ENCODE peak calls at places on chromosomes 12 and 14, in nine cellular contexts. N is pancreas, K is fibroblast of the aortic adventitia, P is lower lobe of right lung, W is heart left ventricle, U is tibial artery, B is GM20000, Y is ovary, R is A673. J is an unnamed sample.

GRCh38 chr12:50246873-50247612 is 36.3 kb downstream of the LIMA1 start:
- DNase-seq in B (peak), U (peak), P (no peak), W (peak), N (no peak), Y (no peak), R (peak), K (peak), J (peak)

GRCh38 chr14:100467046-100467750 is 120.0 kb downstream of the BEGAIN start:
- DNase-seq in N (no peak), B (no peak), K (no peak), U (no peak), Y (no peak), P (no peak), W (no peak), R (no peak), J (no peak)

GRCh38 chr14:67416810-67417209 is 4.8 kb upstream of the PLEK2 start:
- DNase-seq in W (no peak), B (no peak), R (no peak), N (no peak), Y (no peak), K (no peak), U (no peak), P (no peak), J (no peak)

GRCh38 chr12:81598205-81598604 is 160.9 kb downstream of the PPFIA2 start:
- DNase-seq in W (no peak), B (no peak), K (no peak), N (no peak), P (no peak), R (peak), Y (no peak), U (no peak), J (no peak)

GRCh38 chr12:113214938-113215400 is 6.3 kb upstream of the TPCN1 start:
- DNase-seq in R (no peak), Y (no peak), U (peak), P (peak), K (peak), W (peak), B (no peak), N (no peak), J (peak)

GRCh38 chr12:122870867-122871664 is 24.9 kb downstream of the VPS37B start:
- DNase-seq in P (peak), R (peak), K (peak), W (no peak), N (peak), Y (no peak), B (no peak), U (peak), J (no peak)

GRCh38 chr12:91778938-91779400 is 366.7 kb downstream of the BTG1 start:
- DNase-seq in K (peak), N (no peak), B (peak), Y (no peak), R (peak), U (no peak), P (no peak), W (no peak), J (peak)

GRCh38 chr12:69685810-69686209 is 13.3 kb downstream of the BEST3 start:
- DNase-seq in P (no peak), U (no peak), W (no peak), B (no peak), Y (no peak), K (peak), N (no peak), R (no peak), J (no peak)

GRCh38 chr12:67355428-67356385 is 86.5 kb downstream of the CAND1 start:
- DNase-seq in W (no peak), K (peak), R (peak), Y (no peak), U (no peak), P (no peak), B (peak), N (no peak), J (peak)

GRCh38 chr12:16607895-16608294 is 1.9 kb upstream of the LMO3 start:
- DNase-seq in N (no peak), W (no peak), R (no peak), P (peak), B (no peak), K (no peak), U (no peak), Y (no peak), J (no peak)

GRCh38 chr12:121578230-121579189 is 2.3 kb downstream of the KDM2B start:
- DNase-seq in K (peak), R (no peak), Y (peak), U (peak), P (peak), N (peak), B (peak), W (no peak), J (no peak)

GRCh38 chr12:2925322-2925995 is 33.7 kb upstream of the TEAD4 start:
- DNase-seq in K (no peak), N (no peak), W (no peak), U (peak), R (no peak), Y (no peak), B (no peak), P (no peak), J (no peak)

GRCh38 chr14:64682173-64682710 is 22.0 kb upstream of the PLEKHG3 start:
- DNase-seq in K (peak), B (no peak), Y (peak), R (no peak), U (peak), W (peak), N (peak), P (peak), J (no peak)

GRCh38 chr12:79155703-79156102 is 291.1 kb downstream of the SYT1 start:
- DNase-seq in R (no peak), P (no peak), U (no peak), N (no peak), B (no peak), Y (no peak), W (no peak), K (peak), J (peak)

GRCh38 chr14:60252630-60253029 is 3.6 kb downstream of the PPM1A start:
- DNase-seq in N (no peak), W (no peak), R (no peak), K (no peak), U (no peak), B (no peak), Y (no peak), P (no peak), J (no peak)

GRCh38 chr12:26823391-26823790 is 9.6 kb downstream of the ITPR2 start:
- DNase-seq in R (no peak), U (no peak), B (no peak), P (no peak), Y (no peak), W (no peak), K (peak), N (no peak), J (no peak)

GRCh38 chr12:2034633-2035420 is 18.0 kb upstream of the CACNA1C start:
- DNase-seq in K (peak), P (peak), W (peak), B (peak), Y (peak), U (peak), R (peak), N (peak), J (no peak)

GRCh38 chr12:120639771-120640721 is at the start of gene CABP1:
- DNase-seq in R (peak), P (no peak), Y (no peak), W (no peak), N (peak), B (peak), U (no peak), K (no peak), J (no peak)

GRCh38 chr12:42565001-42565400 is 24.5 kb downstream of the PRICKLE1 start:
- DNase-seq in U (no peak), B (no peak), K (no peak), W (no peak), R (no peak), N (no peak), P (no peak), Y (no peak), J (no peak)

GRCh38 chr14:100602621-100603020 is 15.4 kb upstream of the BEGAIN start:
- DNase-seq in P (no peak), Y (no peak), W (no peak), B (no peak), U (peak), R (no peak), N (no peak), K (no peak), J (no peak)

GRCh38 chr14:73717247-73717646 is 3.1 kb upstream of the PNMA1 start:
- DNase-seq in N (no peak), P (no peak), B (no peak), U (no peak), R (no peak), K (peak), W (no peak), Y (peak), J (no peak)

GRCh38 chr14:96497087-96497486 is 5.1 kb upstream of the PAPOLA start:
- DNase-seq in R (no peak), K (no peak), U (no peak), Y (no peak), W (no peak), P (no peak), N (no peak), B (peak), J (no peak)

GRCh38 chr14:81051547-81051946 is 96.1 kb downstream of the TSHR start:
- DNase-seq in K (no peak), R (no peak), P (no peak), W (no peak), U (no peak), B (no peak), N (no peak), Y (no peak), J (no peak)

GRCh38 chr14:63512861-63513260 is 30.3 kb downstream of the PPP2R5E start:
- DNase-seq in Y (no peak), N (no peak), R (no peak), K (no peak), U (no peak), W (no peak), B (peak), P (no peak), J (no peak)

GRCh38 chr12:108720757-108721514 is 10.4 kb downstream of the CORO1C start:
- DNase-seq in U (no peak), K (peak), W (no peak), R (no peak), Y (no peak), P (no peak), B (no peak), N (no peak), J (no peak)

GRCh38 chr14:102362084-102362483 is 606 bp downstream of the CINP start:
- DNase-seq in B (peak), P (no peak), K (peak), N (no peak), R (no peak), W (no peak), U (no peak), Y (no peak), J (no peak)

GRCh38 chr14:69880851-69881250 is 1.6 kb downstream of the SMOC1 start:
- DNase-seq in U (no peak), W (no peak), B (no peak), R (no peak), K (no peak), N (no peak), Y (no peak), P (no peak), J (no peak)

GRCh38 chr12:121438905-121439304 is 39.0 kb downstream of the RNF34 start:
- DNase-seq in N (no peak), P (no peak), B (no peak), K (no peak), W (no peak), U (no peak), Y (no peak), R (no peak), J (no peak)

GRCh38 chr14:92470215-92470614 is 43.4 kb upstream of the RIN3 start:
- DNase-seq in W (no peak), Y (no peak), R (no peak), U (no peak), K (peak), B (no peak), P (no peak), N (no peak), J (no peak)

GRCh38 chr14:61178226-61179060 is 102.7 kb downstream of the TMEM30B start:
- DNase-seq in U (peak), R (peak), P (no peak), N (no peak), B (no peak), Y (no peak), W (no peak), K (peak), J (peak)

GRCh38 chr12:79020106-79020505 is 155.5 kb downstream of the SYT1 start:
- DNase-seq in R (no peak), Y (no peak), K (peak), N (no peak), B (no peak), P (no peak), U (no peak), W (no peak), J (no peak)

GRCh38 chr12:131052891-131053290 is 99.2 kb downstream of the ADGRD1 start:
- DNase-seq in K (no peak), Y (no peak), B (no peak), N (no peak), W (no peak), U (no peak), P (peak), R (no peak), J (no peak)

GRCh38 chr14:91153360-91153759 is 39.5 kb downstream of the DGLUCY start:
- DNase-seq in K (no peak), N (no peak), U (no peak), R (no peak), W (no peak), P (no peak), Y (no peak), B (no peak), J (no peak)

GRCh38 chr12:98856897-98857540 is 211.9 kb downstream of the APAF1 start:
- DNase-seq in R (peak), W (no peak), B (no peak), N (no peak), Y (no peak), K (no peak), P (no peak), U (no peak), J (no peak)

GRCh38 chr12:98998697-98999299 is 353.7 kb downstream of the APAF1 start:
- DNase-seq in B (peak), W (no peak), P (no peak), Y (no peak), N (no peak), K (peak), U (no peak), R (peak), J (no peak)

GRCh38 chr12:21925296-21925913 is 15.8 kb downstream of the ABCC9 start:
- DNase-seq in U (no peak), B (no peak), R (no peak), N (no peak), W (no peak), P (no peak), Y (no peak), K (peak), J (no peak)

DNA sequence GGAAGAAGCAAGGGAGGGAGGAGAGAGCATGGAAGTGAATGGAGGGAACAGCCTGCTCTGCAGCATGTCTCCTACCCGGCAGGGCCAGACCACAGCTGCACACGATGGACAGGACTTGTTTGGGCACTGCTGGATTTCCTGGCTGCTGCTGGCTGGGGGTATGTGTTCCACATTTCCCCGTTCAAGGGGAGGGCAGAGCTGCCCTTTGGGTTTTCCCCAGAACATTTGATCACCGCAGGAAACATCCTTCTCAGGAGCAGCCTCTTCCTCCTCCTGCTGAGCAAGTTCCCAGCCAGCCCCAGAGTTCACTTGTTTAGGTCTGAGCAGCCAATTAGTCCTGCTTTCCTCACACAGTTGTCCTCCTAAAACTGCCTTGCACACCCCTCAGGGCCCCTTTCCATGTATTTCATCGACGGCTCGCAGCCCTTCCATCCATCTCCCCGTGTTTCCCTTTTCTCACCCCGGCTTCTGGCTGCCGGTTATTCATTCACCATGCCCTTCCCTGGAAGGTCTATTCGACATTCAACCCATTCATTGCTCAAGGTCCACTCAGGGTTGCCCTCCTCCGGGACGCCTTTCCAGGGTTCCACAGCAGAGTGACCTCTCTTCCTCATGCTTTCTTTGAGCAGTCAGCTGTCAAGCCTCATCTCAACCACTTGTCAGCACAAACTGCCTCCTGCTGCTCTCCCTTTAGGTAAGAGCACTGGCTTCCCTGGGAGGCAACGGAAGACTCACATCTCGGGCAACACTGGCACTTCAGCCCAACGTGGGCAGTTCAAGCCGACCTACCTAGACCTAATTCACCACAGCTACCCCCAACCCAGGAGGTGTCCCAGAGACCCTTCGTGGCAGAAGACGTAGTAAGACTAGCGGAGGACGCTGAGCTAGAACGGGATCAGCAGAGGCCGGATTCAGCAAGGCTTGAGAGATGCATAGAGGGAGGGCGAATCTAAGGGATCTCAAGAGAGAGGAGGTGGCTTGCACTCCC is 20.1 kb upstream of the ANO2 start:
- DNase-seq in R (peak), W (no peak), K (no peak), P (no peak), B (no peak), Y (no peak), U (no peak), N (no peak), J (no peak)
- TF ChIP-seq CTCF in R (no peak), W (no peak), K (no peak), P (no peak), B (no peak), Y (no peak), U (no peak), N (no peak), J (no peak)

GRCh38 chr12:32907898-32908476 is 11.4 kb upstream of the PKP2 start:
- DNase-seq in P (no peak), W (no peak), B (no peak), Y (no peak), R (no peak), K (no peak), N (no peak), U (no peak), J (no peak)
- TF ChIP-seq CTCF in P (no peak), W (no peak), B (no peak), Y (no peak), R (no peak), K (no peak), N (no peak), U (no peak), J (no peak)

DNA sequence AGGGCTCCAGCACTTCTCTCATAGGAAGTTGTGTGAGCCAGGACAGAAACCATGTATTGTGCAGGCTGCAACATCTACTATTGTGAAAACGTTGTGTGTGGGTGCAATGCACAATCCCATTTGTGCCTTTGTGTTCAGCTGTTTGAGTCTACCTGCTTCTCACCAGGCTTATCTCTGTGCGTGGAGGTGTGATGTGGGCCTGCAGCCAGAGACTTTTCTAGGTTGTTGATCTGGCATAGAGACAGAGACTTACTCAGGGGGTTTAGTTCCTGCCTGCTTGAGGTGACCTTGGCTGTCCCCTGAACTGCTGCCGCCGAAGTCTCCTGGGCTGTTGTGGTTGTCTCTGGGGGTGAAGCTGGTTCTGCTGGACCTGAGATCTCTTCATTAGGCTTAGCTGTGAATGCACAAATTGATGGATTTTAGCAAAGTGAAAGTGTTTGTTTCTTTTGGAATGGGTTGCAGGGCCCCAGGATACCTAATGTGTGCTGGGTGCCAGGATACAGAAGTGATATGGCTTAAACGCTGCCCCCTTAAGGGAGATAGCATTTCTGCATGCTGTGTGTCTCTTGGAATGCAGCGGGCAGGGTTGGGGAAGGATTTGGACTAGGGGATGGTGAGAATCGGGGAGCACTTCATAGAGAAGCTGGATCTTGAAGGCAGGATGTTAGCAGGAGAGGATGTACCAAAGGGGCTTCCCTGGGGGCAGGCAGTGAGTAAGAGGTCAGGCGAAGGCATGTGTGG is 2.5 kb downstream of the LACRT start:
- DNase-seq in P (no peak), R (peak), Y (no peak), K (no peak), W (no peak), U (no peak), N (no peak), B (no peak), J (no peak)
- TF ChIP-seq CTCF in P (no peak), R (peak), Y (no peak), K (no peak), W (no peak), U (no peak), N (no peak), B (no peak), J (no peak)

DNA sequence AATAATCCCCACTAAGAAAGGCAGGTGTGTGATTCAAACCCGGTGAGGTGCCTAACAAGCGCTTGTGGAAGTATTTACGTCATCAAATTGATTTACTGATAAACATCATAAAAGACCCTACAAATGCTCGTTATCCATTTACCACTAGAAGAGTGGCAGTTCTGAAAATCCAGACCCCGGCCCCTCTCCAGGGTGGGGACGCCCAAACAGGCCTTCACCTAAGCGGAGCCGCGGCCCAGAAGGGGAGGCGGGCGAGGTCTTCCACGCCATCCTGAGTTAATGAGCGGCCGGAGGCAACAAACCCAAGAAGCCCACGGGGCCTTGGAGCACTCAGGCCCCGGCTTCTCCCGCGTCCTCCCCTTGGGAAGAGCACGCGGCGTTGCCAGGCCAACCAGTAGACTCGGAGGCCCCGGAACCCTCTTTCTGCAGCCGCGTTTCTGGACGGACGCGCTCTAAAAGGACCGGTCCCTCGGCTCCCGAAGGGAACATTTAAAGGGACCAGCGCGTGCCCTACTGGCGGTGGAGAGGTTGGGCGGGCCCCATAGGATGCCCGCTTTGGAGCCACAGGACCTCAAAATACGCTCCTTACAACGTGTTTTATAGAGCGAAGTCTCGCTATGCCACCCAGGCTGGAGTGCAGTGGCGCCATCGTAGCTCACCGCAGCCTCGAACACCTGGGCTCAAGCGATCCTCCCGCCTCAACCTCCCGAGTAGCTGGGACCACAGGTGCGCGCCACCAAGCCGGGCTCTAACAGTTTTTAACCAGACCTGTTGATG is 3.5 kb downstream of the PTPN21 start:
- DNase-seq in R (peak), K (peak), P (peak), Y (peak), W (peak), N (peak), B (no peak), U (peak), J (peak)
- TF ChIP-seq CTCF in R (peak), K (peak), P (peak), Y (no peak), W (no peak), N (no peak), B (no peak), U (peak), J (peak)

GRCh38 chr12:53185582-53186153 is 4.9 kb upstream of the CSAD start:
- DNase-seq in R (no peak), Y (no peak), P (no peak), N (no peak), W (no peak), U (no peak), K (no peak), B (no peak), J (no peak)
- TF ChIP-seq CTCF in R (no peak), Y (no peak), P (no peak), N (no peak), W (no peak), U (no peak), K (peak), B (no peak), J (no peak)